ENCODE peak calls at places on chromosomes 3 and 15, in eight cellular contexts. Y is endothelial cell; S is cerebellar nuclear complex; M is H7; I is activated CD4-positive, alpha-beta T cell treated with anti-CD3 and anti-CD28 coated beads for 48 hours; J is NCI-H2081; H is T-helper 17 cell; O is COR-L47. N is an unnamed sample.

GRCh38 chr3:48409291-48410201 is 20.3 kb downstream of the PLXNB1 start:
- DNase-seq in J (no peak), H (peak), S (no peak), Y (no peak), I (no peak), M (peak), O (no peak), N (no peak)

GRCh38 chr3:138479355-138479964 is 45.0 kb downstream of the ESYT3 start:
- DNase-seq in J (peak), M (peak), O (peak), S (no peak), I (peak), H (no peak), Y (peak), N (peak)

GRCh38 chr15:25509697-25510096 is 70.9 kb upstream of the UBE3A start:
- DNase-seq in I (no peak), H (no peak), Y (no peak), J (no peak), O (no peak), S (no peak), M (no peak), N (no peak)

GRCh38 chr3:52388348-52388821 is 56.5 kb downstream of the SEMA3G start:
- DNase-seq in O (no peak), I (no peak), S (no peak), J (no peak), Y (peak), M (peak), H (no peak), N (no peak)

GRCh38 chr3:37329465-37329864 is 155.1 kb upstream of the LRRFIP2 start:
- DNase-seq in O (no peak), I (no peak), S (no peak), H (no peak), M (no peak), J (no peak), Y (no peak), N (no peak)

GRCh38 chr3:194320744-194321243 is 30.3 kb downstream of the CPN2 start:
- DNase-seq in S (no peak), H (no peak), O (no peak), M (no peak), Y (no peak), I (no peak), J (no peak), N (no peak)

GRCh38 chr3:119025390-119025789 is 9.3 kb downstream of the IGSF11 start:
- DNase-seq in Y (no peak), J (no peak), M (no peak), O (no peak), H (no peak), S (no peak), I (no peak), N (no peak)

GRCh38 chr15:66932634-66933024 is 132.8 kb upstream of the SMAD3 start:
- DNase-seq in O (no peak), H (no peak), Y (no peak), M (no peak), I (no peak), J (no peak), S (no peak), N (no peak)

GRCh38 chr3:2937055-2937454 is 173.1 kb downstream of the IL5RA start:
- DNase-seq in Y (no peak), O (no peak), M (no peak), J (no peak), H (no peak), S (no peak), I (no peak), N (no peak)

GRCh38 chr3:110664148-110664547 is 407.5 kb upstream of the NECTIN3 start:
- DNase-seq in H (no peak), J (no peak), Y (no peak), I (no peak), O (no peak), S (no peak), M (no peak), N (no peak)

GRCh38 chr3:69719723-69720122 is 19.5 kb upstream of the MITF start:
- DNase-seq in M (no peak), Y (no peak), O (no peak), S (no peak), H (no peak), J (no peak), I (no peak), N (no peak)

GRCh38 chr3:117264204-117264994 is 554.8 kb downstream of the TUSC7 start:
- DNase-seq in O (no peak), I (no peak), M (no peak), H (no peak), S (no peak), J (no peak), Y (no peak), N (no peak)

GRCh38 chr3:139537325-139537724 is 2.2 kb downstream of the RBP1 start:
- DNase-seq in I (no peak), M (no peak), Y (no peak), J (no peak), H (no peak), O (no peak), S (no peak), N (no peak)